ENCODE peak calls at places on chromosomes 4 and X, in seven cellular contexts. R, M, U, I, Z, G and J are unnamed samples.

GRCh38 chr4:104490770-104491395 is 3.8 kb downstream of the CXXC4 start:
- DNase-seq in G (peak), M (peak), Z (peak), I (peak), R (peak), U (peak), J (peak)

GRCh38 chr4:147760695-147761094 is 28.8 kb downstream of the ARHGAP10 start:
- DNase-seq in I (no peak), M (no peak), R (no peak), Z (no peak), G (no peak), U (no peak), J (no peak)

GRCh38 chr4:7863911-7864681 is 75.6 kb downstream of the AFAP1 start:
- DNase-seq in Z (no peak), U (no peak), G (peak), I (no peak), M (no peak), R (peak), J (peak)

GRCh38 chr4:123876640-123877039 is 480.0 kb downstream of the SPRY1 start:
- DNase-seq in R (no peak), I (no peak), G (no peak), U (no peak), M (no peak), Z (peak), J (peak)

GRCh38 chr4:1556541-1557220 is 127.4 kb downstream of the FAM53A start:
- DNase-seq in R (peak), Z (no peak), I (no peak), U (no peak), M (peak), G (no peak), J (peak)

GRCh38 chrX:19846995-19847790 is 40.2 kb downstream of the SH3KBP1 start:
- DNase-seq in M (peak), R (no peak), I (no peak), Z (peak), U (peak), G (peak), J (no peak)

GRCh38 chrX:77014655-77015377 is 432.4 kb upstream of the FGF16 start:
- DNase-seq in I (peak), U (no peak), G (no peak), Z (no peak), R (peak), M (no peak), J (peak)

GRCh38 chr4:76782837-76783236 is 115.1 kb downstream of the SOWAHB start:
- DNase-seq in Z (peak), U (peak), G (peak), M (peak), I (no peak), R (no peak), J (no peak)

GRCh38 chr4:109079177-109079576 is 223.3 kb downstream of the COL25A1 start:
- DNase-seq in R (no peak), I (no peak), G (peak), M (peak), Z (peak), U (peak), J (no peak)

GRCh38 chr4:23750125-23750524 is 139.7 kb downstream of the PPARGC1A start:
- DNase-seq in I (no peak), M (no peak), G (no peak), Z (no peak), U (no peak), R (no peak), J (no peak)

GRCh38 chr4:101346312-101346561 is 1.1 kb downstream of the PPP3CA start:
- DNase-seq in I (no peak), M (no peak), U (no peak), R (no peak), G (no peak), Z (no peak), J (no peak)

GRCh38 chr4:3643518-3644433 is 111.6 kb upstream of the LRPAP1 start:
- DNase-seq in I (no peak), Z (no peak), R (no peak), G (no peak), M (no peak), U (no peak), J (no peak)

GRCh38 chr4:16231570-16232252 is 5.4 kb upstream of the TAPT1 start:
- DNase-seq in I (no peak), U (no peak), R (no peak), M (peak), Z (no peak), G (no peak), J (no peak)

GRCh38 chr4:95506264-95506663 is 42.5 kb downstream of the UNC5C start:
- DNase-seq in M (peak), G (peak), R (no peak), I (no peak), Z (peak), U (peak), J (no peak)

GRCh38 chrX:3143043-3143799 is 102.0 kb downstream of the ARSF start:
- DNase-seq in Z (no peak), I (no peak), R (no peak), U (no peak), M (no peak), G (no peak), J (no peak)

GRCh38 chr4:78661923-78662521 is 110.5 kb downstream of the ANXA3 start:
- DNase-seq in I (no peak), R (no peak), G (peak), Z (peak), M (peak), U (peak), J (peak)

GRCh38 chrX:16487620-16488380 is 162.2 kb upstream of the S100G start:
- DNase-seq in R (no peak), G (no peak), Z (peak), I (no peak), M (peak), U (peak), J (no peak)

GRCh38 chr4:80029364-80029763 is 43.7 kb downstream of the ANTXR2 start:
- DNase-seq in U (no peak), R (no peak), G (no peak), M (no peak), Z (no peak), I (no peak), J (no peak)

GRCh38 chr4:109962401-109962800 is 49.7 kb downstream of the EGF start:
- DNase-seq in M (no peak), R (no peak), U (no peak), G (no peak), I (no peak), Z (no peak), J (no peak)

GRCh38 chr4:6534618-6535328 is 40.2 kb upstream of the MAN2B2 start:
- DNase-seq in I (no peak), U (no peak), M (no peak), G (no peak), Z (no peak), R (no peak), J (no peak)

GRCh38 chr4:94329933-94330332 is 12.7 kb downstream of the HPGDS start:
- DNase-seq in Z (no peak), U (no peak), I (no peak), M (no peak), R (no peak), G (no peak), J (no peak)

GRCh38 chr4:184203300-184203699 is 14.4 kb downstream of the ENPP6 start:
- DNase-seq in R (no peak), M (no peak), I (no peak), U (no peak), Z (no peak), G (no peak), J (no peak)

GRCh38 chrX:10833299-10834169 is 213.1 kb upstream of the MID1 start:
- DNase-seq in M (peak), U (peak), Z (peak), R (peak), G (no peak), I (peak), J (peak)
- H2AFZ ChIP-seq in M (peak), U (peak), Z (no peak), R (no peak), G (no peak), I (peak), J (peak)

GRCh38 chrX:153504445-153505016 is 9.8 kb downstream of the BGN start:
- DNase-seq in G (no peak), I (no peak), M (no peak), R (no peak), Z (no peak), U (no peak), J (no peak)
- H2AFZ ChIP-seq in G (no peak), I (no peak), M (no peak), R (no peak), Z (no peak), U (no peak), J (no peak)

GRCh38 chr4:182367153-182367552 is 124.0 kb downstream of the TENM3 start:
- DNase-seq in U (no peak), I (no peak), G (no peak), R (no peak), M (no peak), Z (no peak), J (no peak)
- H2AFZ ChIP-seq in U (no peak), I (no peak), G (no peak), R (no peak), M (no peak), Z (no peak), J (no peak)

GRCh38 chrX:109874548-109874947 is 128.4 kb upstream of the TMEM164 start:
- DNase-seq in G (no peak), Z (no peak), M (no peak), R (no peak), I (no peak), U (no peak), J (no peak)
- H2AFZ ChIP-seq in G (no peak), Z (no peak), M (no peak), R (no peak), I (no peak), U (no peak), J (no peak)

GRCh38 chrX:154735695-154736393 is 15.0 kb downstream of the GAB3 start:
- DNase-seq in R (no peak), I (no peak), U (peak), M (peak), G (peak), Z (peak), J (no peak)
- H2AFZ ChIP-seq in R (no peak), I (no peak), U (no peak), M (no peak), G (no peak), Z (no peak), J (no peak)

DNA sequence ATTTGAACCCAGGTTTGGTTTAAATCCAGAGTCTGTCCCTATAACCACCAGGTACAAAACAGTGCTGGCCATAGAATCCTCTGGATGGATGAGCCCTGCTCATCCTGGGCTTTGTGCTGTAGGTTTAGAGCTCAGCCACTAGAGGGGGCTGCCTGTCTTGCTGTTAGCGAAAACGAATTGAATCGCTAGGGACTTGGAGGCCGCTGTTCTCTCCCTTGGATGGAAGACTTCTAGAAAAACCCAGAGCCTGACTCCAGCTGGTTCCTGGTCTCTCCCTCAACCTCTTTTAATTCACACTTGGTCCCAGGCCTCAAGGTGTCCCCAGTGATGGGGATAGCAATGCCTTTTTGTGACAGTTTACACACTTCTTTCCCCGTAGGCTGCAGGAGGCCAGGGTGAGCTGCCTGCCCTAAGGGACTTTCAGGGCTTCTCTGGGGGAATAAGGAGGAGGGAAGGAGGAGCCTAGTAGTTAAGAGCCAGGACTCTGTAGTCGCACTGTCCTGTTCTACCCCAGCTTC is 8.7 kb downstream of the RIPPLY1 start:
- DNase-seq in G (peak), R (peak), U (peak), I (peak), Z (peak), M (peak), J (peak)
- H2AFZ ChIP-seq in G (no peak), R (no peak), U (peak), I (peak), Z (peak), M (peak), J (no peak)

GRCh38 chrX:145716226-145716625 is 101.4 kb upstream of the SLITRK2 start:
- DNase-seq in R (no peak), M (no peak), G (no peak), I (no peak), Z (no peak), U (no peak), J (no peak)
- H2AFZ ChIP-seq in R (no peak), M (no peak), G (no peak), I (no peak), Z (no peak), U (no peak), J (no peak)

GRCh38 chr4:105710012-105710600 is 1.5 kb downstream of the GSTCD start:
- DNase-seq in U (no peak), G (no peak), R (no peak), M (no peak), I (no peak), Z (no peak), J (no peak)
- H2AFZ ChIP-seq in U (peak), G (no peak), R (no peak), M (peak), I (no peak), Z (no peak), J (no peak)

GRCh38 chr4:182842991-182843390 is 74.2 kb downstream of the DCTD start:
- DNase-seq in G (no peak), M (no peak), R (no peak), U (no peak), I (no peak), Z (no peak), J (no peak)
- H2AFZ ChIP-seq in G (no peak), M (no peak), R (no peak), U (no peak), I (peak), Z (no peak), J (peak)